ENCODE peak calls at places on chromosome 15, in four cellular contexts. I, G, Y and O are unnamed samples.
A peak's percentile ranks its signal among the peaks of the same experiment; 100 is the strongest.

GRCh38 chr15:67025719-67026118 is 39.7 kb upstream of the SMAD3 start:
- DNase-seq in I (no peak), Y (no peak), G (no peak), O (no peak)

GRCh38 chr15:92074646-92075045 is 221.1 kb downstream of the SLCO3A1 start:
- DNase-seq in G (no peak), I (no peak), Y (no peak), O (no peak)

GRCh38 chr15:71049706-71050422 is 65.4 kb upstream of the THSD4 start:
- DNase-seq in Y (no peak), I (no peak), G (no peak), O (no peak)

GRCh38 chr15:36323607-36324006 is 255.8 kb upstream of the CDIN1 start:
- DNase-seq in I (no peak), Y (no peak), G (no peak), O (no peak)

GRCh38 chr15:63260786-63261185 is 16.6 kb upstream of the APH1B start:
- DNase-seq in G (no peak), Y (no peak), I (peak; percentile 58), O (no peak)

GRCh38 chr15:55999635-56000034 is 6.2 kb upstream of the NEDD4 start:
- DNase-seq in I (no peak), Y (no peak), G (no peak), O (no peak)

GRCh38 chr15:56754993-56755392 is 21.7 kb upstream of the ZNF280D start:
- DNase-seq in I (no peak), G (no peak), Y (no peak), O (no peak)

GRCh38 chr15:43134157-43134637 is 811 bp downstream of the TMEM62 start:
- DNase-seq in I (no peak), G (no peak), Y (no peak), O (no peak)

GRCh38 chr15:91881551-91882297 is 28.2 kb downstream of the SLCO3A1 start:
- DNase-seq in G (no peak), I (no peak), Y (no peak), O (no peak)

GRCh38 chr15:88331291-88331690 is 74.8 kb upstream of the NTRK3 start:
- DNase-seq in G (peak; percentile 84), Y (no peak), I (peak; percentile 29), O (peak; percentile 75)

GRCh38 chr15:92808611-92809063 is 91.5 kb upstream of the CHD2 start:
- DNase-seq in Y (no peak), I (no peak), G (peak; percentile 51), O (peak; percentile 59)

GRCh38 chr15:45181491-45182285 is 6.1 kb downstream of the SHF start:
- DNase-seq in I (no peak), Y (no peak), G (no peak), O (no peak)

GRCh38 chr15:100350434-100351226 is 8.9 kb upstream of the ADAMTS17 start:
- DNase-seq in I (peak; percentile 90), Y (no peak), G (no peak), O (no peak)

GRCh38 chr15:52196891-52197290 is 5.7 kb upstream of the GNB5 start:
- DNase-seq in Y (no peak), G (no peak), I (no peak), O (no peak)

GRCh38 chr15:77417642-77418041 is 2.3 kb downstream of the PEAK1 start:
- DNase-seq in Y (no peak), I (no peak), G (no peak), O (no peak)

DNA sequence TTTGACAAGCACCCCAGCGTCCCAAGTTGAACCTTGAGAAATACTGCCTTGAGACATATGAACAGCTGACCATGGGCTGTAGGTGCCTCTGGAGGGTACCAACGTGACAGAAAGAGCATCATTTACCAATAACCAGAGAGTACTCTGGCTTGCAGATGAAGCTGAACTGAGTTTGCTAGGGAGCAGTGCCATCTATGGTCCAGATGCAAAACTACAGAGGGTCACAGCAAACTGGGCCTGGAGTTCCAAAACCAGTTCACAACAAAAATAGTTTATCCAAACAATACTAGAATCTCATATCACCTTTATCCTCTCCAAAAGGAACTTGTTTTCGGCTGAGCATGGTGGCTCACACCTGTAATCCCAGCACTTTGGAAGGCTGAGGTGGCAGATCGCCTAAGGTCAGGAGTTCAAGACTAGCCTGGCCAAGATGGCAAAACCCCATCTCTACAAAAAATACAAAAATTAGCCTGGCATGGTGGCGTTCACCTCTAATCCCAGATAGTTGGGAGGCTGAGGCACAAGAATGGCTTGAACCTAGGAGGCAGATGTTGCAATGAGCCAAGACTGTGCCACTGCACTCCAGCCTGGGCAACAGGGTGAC is 69.3 kb downstream of the CHAC1 start:
- DNase-seq in I (peak; percentile 28), G (peak; percentile 45), Y (peak; percentile 21), O (peak; percentile 46)
- TF ChIP-seq FOXK2 in I (no peak), G (no peak), Y (no peak), O (no peak)

GRCh38 chr15:75731248-75732100 is 18.8 kb upstream of the CSPG4 start:
- DNase-seq in I (no peak), G (no peak), Y (no peak), O (peak; percentile 25)
- TF ChIP-seq FOXK2 in I (no peak), G (no peak), Y (no peak), O (no peak)

GRCh38 chr15:69685524-69686452 is 233.2 kb downstream of the RPLP1 start:
- DNase-seq in G (no peak), Y (no peak), I (no peak), O (no peak)
- TF ChIP-seq FOXK2 in G (no peak), Y (no peak), I (no peak), O (no peak)

DNA sequence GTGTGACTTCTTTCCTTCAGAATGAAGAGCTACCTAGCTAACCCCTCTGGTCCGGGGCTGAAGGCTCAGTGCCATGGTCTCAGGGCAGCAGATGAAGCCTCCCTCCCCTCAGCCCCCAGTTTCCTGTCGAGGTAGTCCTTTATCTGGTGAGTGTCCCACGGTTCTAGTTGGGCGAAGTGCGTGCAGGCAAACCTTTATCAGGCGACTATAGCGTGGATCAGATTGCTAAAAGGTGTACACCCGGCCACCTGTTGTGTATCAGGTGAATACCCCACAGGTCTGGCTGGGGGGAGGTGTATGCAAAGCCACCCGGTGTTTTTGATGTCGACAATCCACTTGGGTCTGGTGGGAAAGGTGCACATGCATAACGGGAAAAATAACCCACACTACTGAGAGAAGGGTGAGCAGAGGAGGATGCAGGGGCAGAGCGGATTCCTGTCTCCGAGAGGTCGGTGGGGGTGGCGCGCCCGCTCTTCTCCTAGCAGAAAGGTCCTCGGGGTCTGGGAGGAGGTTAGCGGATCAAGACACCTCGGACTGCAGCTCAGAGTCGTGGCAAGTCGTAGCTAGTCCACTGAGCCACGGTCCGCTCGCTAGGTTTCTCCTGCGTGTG is 529 bp downstream of the SLC12A6 start:
- DNase-seq in Y (no peak), I (no peak), G (no peak), O (no peak)
- TF ChIP-seq FOXK2 in Y (no peak), I (no peak), G (no peak), O (no peak)

GRCh38 chr15:95682129-95682528 is 648.4 kb upstream of the NR2F2 start:
- DNase-seq in Y (no peak), I (no peak), G (no peak), O (no peak)

GRCh38 chr15:95684126-95684525 is 646.4 kb upstream of the NR2F2 start:
- DNase-seq in I (no peak), Y (no peak), G (no peak), O (no peak)

GRCh38 chr15:95687686-95688085 is 642.8 kb upstream of the NR2F2 start:
- DNase-seq in Y (no peak), G (no peak), I (no peak), O (no peak)

GRCh38 chr15:95687056-95687455 is 643.4 kb upstream of the NR2F2 start:
- DNase-seq in Y (no peak), I (no peak), G (no peak), O (no peak)

DNA sequence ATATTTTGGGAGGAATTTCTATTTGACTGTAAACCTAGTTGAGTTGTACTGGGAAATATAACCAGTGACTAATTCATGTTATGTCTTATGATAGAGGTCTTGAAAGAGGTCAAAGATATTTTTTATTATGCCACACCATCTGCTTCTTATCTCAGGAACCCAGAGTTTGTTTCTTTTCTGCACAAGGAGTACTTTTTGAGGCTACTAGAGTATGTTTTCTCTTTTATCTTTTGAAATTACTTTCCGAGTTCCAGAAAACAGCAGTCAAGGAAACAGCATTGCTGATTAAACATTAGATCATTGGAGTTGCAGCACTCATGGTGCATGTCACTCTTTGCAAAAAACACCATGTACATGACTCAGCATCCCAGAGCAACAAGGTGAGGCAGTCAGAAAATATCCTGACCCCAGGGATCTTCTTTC is 645.8 kb upstream of the NR2F2 start:
- DNase-seq in I (no peak), G (no peak), Y (no peak), O (peak; percentile 82)
- TF ChIP-seq FOXK2 in I (no peak), G (no peak), Y (no peak), O (peak; percentile 74)